ENCODE peak calls at places on chromosomes 1 and 21, in ten cellular contexts. N, Q, D, Z, J, W, B, T, O and A are unnamed samples. For H3K4me1, the result is how much of the 10 kb centered on the place peaks cover.

GRCh38 chr1:91735266-91735845 is 150.6 kb downstream of the TGFBR3 start:
- DNase-seq in N (no peak), Q (no peak), D (no peak), Z (no peak), J (no peak), W (no peak), B (no peak), T (no peak), O (no peak), A (no peak)

GRCh38 chr1:28436211-28436769 is 66.8 kb downstream of the PHACTR4 start:
- DNase-seq in N (no peak), Q (no peak), D (no peak), Z (no peak), J (no peak), W (no peak), B (no peak), T (no peak), O (no peak), A (no peak)

GRCh38 chr1:180175291-180175690 is 20.6 kb downstream of the QSOX1 start:
- DNase-seq in N (no peak), Q (no peak), D (no peak), Z (no peak), J (no peak), W (no peak), B (no peak), T (no peak), O (no peak), A (no peak)

GRCh38 chr1:18734461-18735368 is 104.1 kb downstream of the PAX7 start:
- DNase-seq in N (peak), Q (no peak), D (no peak), Z (no peak), J (no peak), W (no peak), B (no peak), T (no peak), O (no peak), A (no peak)

GRCh38 chr21:43345746-43346409 is 81.1 kb downstream of the SIK1 start:
- DNase-seq in N (no peak), Q (peak), D (no peak), Z (no peak), J (no peak), W (no peak), B (peak), T (no peak), O (no peak), A (no peak)

GRCh38 chr1:32170991-32171390 is 8.5 kb upstream of the TXLNA start:
- DNase-seq in N (no peak), Q (no peak), D (peak), Z (no peak), J (no peak), W (no peak), B (no peak), T (no peak), O (no peak), A (no peak)

GRCh38 chr1:50271337-50271736 is 151.9 kb downstream of the DMRTA2 start:
- DNase-seq in N (no peak), Q (no peak), D (no peak), Z (no peak), J (peak), W (no peak), B (no peak), T (no peak), O (peak), A (no peak)

GRCh38 chr1:87497804-87498203 is 169.1 kb downstream of the LMO4 start:
- DNase-seq in N (no peak), Q (no peak), D (no peak), Z (no peak), J (no peak), W (no peak), B (no peak), T (no peak), O (no peak), A (no peak)

GRCh38 chr1:85283475-85284199 is 7.2 kb upstream of the BCL10 start:
- DNase-seq in N (no peak), Q (no peak), D (no peak), Z (peak), J (no peak), W (peak), B (no peak), T (no peak), O (peak), A (no peak)

GRCh38 chr1:116717318-116717717 is 36.9 kb upstream of the CD2 start:
- DNase-seq in N (no peak), Q (no peak), D (no peak), Z (no peak), J (no peak), W (no peak), B (no peak), T (no peak), O (no peak), A (no peak)

GRCh38 chr1:156412653-156413309 is 43.8 kb downstream of the RHBG start:
- DNase-seq in N (no peak), Q (no peak), D (no peak), Z (no peak), J (no peak), W (no peak), B (no peak), T (no peak), O (no peak), A (no peak)

GRCh38 chr1:201676061-201676644 is 137.2 kb downstream of the NAV1 start:
- DNase-seq in N (no peak), Q (peak), D (peak), Z (peak), J (no peak), W (peak), B (peak), T (no peak), O (no peak), A (peak)

GRCh38 chr1:241518447-241519307 is 878 bp downstream of the FH start:
- DNase-seq in N (no peak), Q (peak), D (peak), Z (no peak), J (no peak), W (no peak), B (peak), T (no peak), O (no peak), A (no peak)

GRCh38 chr1:172168597-172168872 is 251.9 kb upstream of the C1orf105 start:
- DNase-seq in N (no peak), Q (no peak), D (no peak), Z (no peak), J (no peak), W (no peak), B (no peak), T (no peak), O (peak), A (no peak)

GRCh38 chr1:11013160-11013531 is 692 bp downstream of the TARDBP start:
- DNase-seq in N (no peak), Q (no peak), D (no peak), Z (no peak), J (no peak), W (no peak), B (peak), T (no peak), O (no peak), A (no peak)

GRCh38 chr1:63812071-63812700 is 38.4 kb downstream of the ROR1 start:
- DNase-seq in N (no peak), Q (no peak), D (no peak), Z (no peak), J (no peak), W (no peak), B (no peak), T (no peak), O (no peak), A (no peak)

GRCh38 chr1:214420833-214421232 is 130.6 kb downstream of the PTPN14 start:
- DNase-seq in N (no peak), Q (no peak), D (no peak), Z (no peak), J (no peak), W (no peak), B (no peak), T (no peak), O (no peak), A (no peak)

GRCh38 chr1:190168116-190168515 is 309.5 kb downstream of the BRINP3 start:
- DNase-seq in N (no peak), Q (peak), D (no peak), Z (no peak), J (no peak), W (no peak), B (peak), T (no peak), O (no peak), A (no peak)

GRCh38 chr21:41621523-41621922 is 113.6 kb upstream of the TMPRSS2 start:
- DNase-seq in N (no peak), Q (no peak), D (no peak), Z (no peak), J (no peak), W (no peak), B (no peak), T (no peak), O (no peak), A (no peak)

GRCh38 chr21:35743571-35743970 is 316.8 kb downstream of the SETD4 start:
- DNase-seq in N (no peak), Q (no peak), D (no peak), Z (no peak), J (no peak), W (no peak), B (peak), T (no peak), O (no peak), A (no peak)

GRCh38 chr1:112674986-112675727 is 698 bp downstream of the MOV10 start:
- DNase-seq in N (peak), Q (no peak), D (peak), Z (peak), J (peak), W (peak), B (peak), T (peak), O (peak), A (peak)

GRCh38 chr1:192801451-192801850 is 7.4 kb upstream of the RGS2 start:
- DNase-seq in N (no peak), Q (no peak), D (no peak), Z (no peak), J (no peak), W (no peak), B (peak), T (no peak), O (no peak), A (no peak)

GRCh38 chr1:94103608-94104007 is 17.3 kb downstream of the ABCA4 start:
- DNase-seq in N (no peak), Q (no peak), D (no peak), Z (no peak), J (no peak), W (no peak), B (no peak), T (no peak), O (no peak), A (no peak)

GRCh38 chr1:167061073-167061464 is 29.1 kb downstream of the GPA33 start:
- DNase-seq in N (no peak), Q (no peak), D (no peak), Z (no peak), J (no peak), W (no peak), B (no peak), T (no peak), O (no peak), A (no peak)

GRCh38 chr21:45994738-45995685 is 13.4 kb downstream of the COL6A1 start:
- DNase-seq in N (no peak), Q (no peak), D (no peak), Z (no peak), J (peak), W (no peak), B (no peak), T (peak), O (no peak), A (peak)

GRCh38 chr1:154744352-154744751 is 125.7 kb downstream of the KCNN3 start:
- DNase-seq in N (no peak), Q (no peak), D (no peak), Z (no peak), J (no peak), W (no peak), B (no peak), T (no peak), O (no peak), A (no peak)

GRCh38 chr21:16707274-16707673 is 805.6 kb upstream of the CXADR start:
- DNase-seq in N (no peak), Q (no peak), D (no peak), Z (no peak), J (no peak), W (no peak), B (no peak), T (no peak), O (no peak), A (no peak)

GRCh38 chr1:245074232-245074747 is 80.5 kb upstream of the KIF26B start:
- DNase-seq in N (no peak), Q (no peak), D (no peak), Z (peak), J (no peak), W (peak), B (peak), T (no peak), O (no peak), A (no peak)

GRCh38 chr1:155929057-155929456 is 5.2 kb downstream of the KHDC4 start:
- DNase-seq in N (no peak), Q (no peak), D (no peak), Z (no peak), J (no peak), W (no peak), B (no peak), T (no peak), O (no peak), A (no peak)

GRCh38 chr1:19664453-19665043 is at the start of gene HTR6:
- DNase-seq in N (no peak), Q (no peak), D (peak), Z (no peak), J (no peak), W (no peak), B (no peak), T (no peak), O (peak), A (no peak)

GRCh38 chr1:206544562-206545257 is 37.4 kb downstream of the RASSF5 start:
- DNase-seq in N (peak), Q (peak), D (peak), Z (peak), J (peak), W (peak), B (peak), T (no peak), O (peak), A (peak)

GRCh38 chr1:35243681-35244080 is 24.8 kb upstream of the ZMYM4 start:
- DNase-seq in N (no peak), Q (no peak), D (no peak), Z (no peak), J (no peak), W (no peak), B (no peak), T (no peak), O (no peak), A (no peak)

GRCh38 chr1:16326833-16327404 is 25.4 kb downstream of the FBXO42 start:
- DNase-seq in N (no peak), Q (no peak), D (peak), Z (no peak), J (no peak), W (no peak), B (no peak), T (no peak), O (no peak), A (no peak)

GRCh38 chr1:186681136-186681535 is 913 bp upstream of the PTGS2 start:
- DNase-seq in N (no peak), Q (peak), D (no peak), Z (no peak), J (no peak), W (no peak), B (peak), T (no peak), O (no peak), A (no peak)

GRCh38 chr1:36913016-36913415 is 121.3 kb downstream of the GRIK3 start:
- DNase-seq in N (no peak), Q (no peak), D (no peak), Z (no peak), J (no peak), W (no peak), B (no peak), T (peak), O (no peak), A (no peak)

GRCh38 chr1:216843426-216843825 is 120.2 kb upstream of the ESRRG start:
- DNase-seq in N (no peak), Q (no peak), D (no peak), Z (no peak), J (no peak), W (no peak), B (no peak), T (no peak), O (no peak), A (no peak)

GRCh38 chr1:6409733-6410132 is 10.0 kb downstream of the HES2 start:
- DNase-seq in N (no peak), Q (no peak), D (no peak), Z (no peak), J (no peak), W (no peak), B (no peak), T (no peak), O (no peak), A (no peak)

GRCh38 chr1:226406401-226406881 is 1.5 kb downstream of the PARP1 start:
- DNase-seq in N (no peak), Q (peak), D (no peak), Z (peak), J (no peak), W (no peak), B (peak), T (no peak), O (no peak), A (no peak)

GRCh38 chr1:195933816-195934215 is 674.4 kb downstream of the KCNT2 start:
- DNase-seq in N (no peak), Q (no peak), D (no peak), Z (no peak), J (no peak), W (no peak), B (no peak), T (no peak), O (no peak), A (no peak)

GRCh38 chr1:904271-904950 is 19.3 kb upstream of the SAMD11 start:
- DNase-seq in N (peak), Q (peak), D (peak), Z (peak), J (peak), W (peak), B (peak), T (peak), O (peak), A (peak)
- TF ChIP-seq CTCF in N (peak), Q (peak), D (peak), Z (peak), J (peak), W (peak), B (peak), T (peak), O (peak), A (peak)

GRCh38 chr1:2274968-2275475 is 46.9 kb downstream of the SKI start:
- DNase-seq in N (no peak), Q (no peak), D (no peak), Z (no peak), J (no peak), W (no peak), B (no peak), T (no peak), O (no peak), A (peak)

GRCh38 chr1:2272686-2273400 is 44.7 kb downstream of the SKI start:
- DNase-seq in N (no peak), Q (no peak), D (no peak), Z (no peak), J (no peak), W (no peak), B (no peak), T (no peak), O (peak), A (no peak)

GRCh38 chr1:2275796-2276536 is 47.8 kb downstream of the SKI start:
- DNase-seq in N (no peak), Q (no peak), D (no peak), Z (no peak), J (no peak), W (no peak), B (peak), T (no peak), O (no peak), A (no peak)

GRCh38 chr1:2273401-2274090 is 45.4 kb downstream of the SKI start:
- DNase-seq in N (peak), Q (no peak), D (no peak), Z (no peak), J (no peak), W (no peak), B (no peak), T (no peak), O (peak), A (peak)

GRCh38 chr1:2274231-2274967 is 46.3 kb downstream of the SKI start:
- DNase-seq in N (no peak), Q (no peak), D (no peak), Z (no peak), J (no peak), W (no peak), B (no peak), T (no peak), O (no peak), A (no peak)
- H3K4me1 ChIP-seq in N (half or more), Q (under half), D (half or more), Z (half or more), J (half or more), W (under half), B (half or more), T (half or more), O (under half), A (half or more)

GRCh38 chr1:29713857-29714256 is 477.5 kb downstream of the PTPRU start:
- DNase-seq in N (no peak), Q (no peak), D (no peak), Z (no peak), J (no peak), W (no peak), B (peak), T (no peak), O (no peak), A (no peak)
- TF ChIP-seq CTCF in N (no peak), Q (no peak), D (peak), Z (peak), J (peak), W (peak), B (peak), T (no peak), O (peak), A (no peak)

GRCh38 chr1:109882288-109883245 is 28.1 kb upstream of the CSF1 start:
- DNase-seq in N (peak), Q (no peak), D (no peak), Z (no peak), J (no peak), W (no peak), B (no peak), T (peak), O (no peak), A (no peak)

GRCh38 chr1:109881906-109882287 is 28.8 kb upstream of the CSF1 start:
- DNase-seq in N (peak), Q (no peak), D (no peak), Z (no peak), J (no peak), W (no peak), B (no peak), T (peak), O (no peak), A (no peak)

GRCh38 chr1:109879881-109880525 is 30.6 kb upstream of the CSF1 start:
- DNase-seq in N (no peak), Q (no peak), D (no peak), Z (no peak), J (no peak), W (no peak), B (no peak), T (peak), O (no peak), A (no peak)

GRCh38 chr1:109883248-109883955 is 27.2 kb upstream of the CSF1 start:
- DNase-seq in N (peak), Q (no peak), D (no peak), Z (no peak), J (peak), W (no peak), B (no peak), T (peak), O (no peak), A (no peak)

GRCh38 chr1:109880961-109881894 is 29.4 kb upstream of the CSF1 start:
- DNase-seq in N (peak), Q (no peak), D (no peak), Z (no peak), J (no peak), W (no peak), B (no peak), T (peak), O (no peak), A (no peak)
- H3K4me1 ChIP-seq in N (half or more), Q (under half), D (under half), Z (under half), J (under half), W (under half), B (under half), T (under half), O (under half), A (under half)

DNA sequence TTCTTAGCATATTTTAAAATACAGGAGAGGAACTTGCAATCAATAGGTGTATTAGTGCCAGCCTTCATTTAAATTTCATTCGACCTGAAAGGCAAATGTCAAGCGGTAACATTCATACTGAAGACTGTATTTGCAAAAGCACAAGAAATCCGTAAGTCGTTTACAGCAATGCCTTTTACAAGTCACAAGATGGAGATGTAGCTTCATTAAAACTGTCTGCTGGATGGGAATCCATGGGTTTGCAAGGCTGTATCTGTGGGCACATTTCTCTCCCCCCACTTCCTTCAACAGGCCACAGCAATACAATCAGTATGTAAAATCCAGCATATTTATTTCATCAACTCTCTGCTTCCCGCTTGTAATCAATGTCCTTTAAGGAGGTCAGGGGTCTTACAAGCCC is 147.1 kb downstream of the SLC45A1 start:
- DNase-seq in N (no peak), Q (no peak), D (no peak), Z (no peak), J (no peak), W (peak), B (peak), T (no peak), O (no peak), A (no peak)
- TF ChIP-seq CTCF in N (no peak), Q (no peak), D (no peak), Z (peak), J (no peak), W (peak), B (peak), T (no peak), O (no peak), A (no peak)

DNA sequence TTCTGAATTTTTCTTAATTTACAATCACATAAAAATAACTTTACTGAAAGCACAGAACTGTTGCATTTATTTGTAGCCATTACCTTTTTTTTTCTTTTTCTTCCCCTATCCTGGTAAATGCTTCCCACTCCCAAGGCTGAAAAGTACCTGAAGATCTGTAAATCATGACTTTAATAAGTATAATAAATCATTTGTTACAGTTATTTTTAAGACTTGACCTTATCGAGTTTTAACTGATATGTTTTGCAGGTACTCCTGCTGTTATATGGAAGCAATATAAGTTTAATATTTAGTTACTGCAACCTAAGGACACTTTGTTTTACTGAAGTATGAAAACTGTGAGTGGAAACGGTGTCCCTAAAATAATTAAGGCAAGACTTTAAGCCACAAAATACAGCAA is 142.6 kb downstream of the TTLL7 start:
- DNase-seq in N (no peak), Q (no peak), D (no peak), Z (no peak), J (no peak), W (no peak), B (no peak), T (no peak), O (no peak), A (no peak)
- H3K4me1 ChIP-seq in N (under half), Q (under half), D (under half), Z (under half), J (under half), W (under half), B (under half), T (under half), O (under half), A (under half)

GRCh38 chr21:38171723-38172344 is 85.0 kb upstream of the KCNJ15 start:
- DNase-seq in N (no peak), Q (no peak), D (peak), Z (peak), J (no peak), W (no peak), B (peak), T (no peak), O (no peak), A (no peak)
- TF ChIP-seq CTCF in N (no peak), Q (no peak), D (peak), Z (no peak), J (no peak), W (no peak), B (peak), T (no peak), O (no peak), A (no peak)